ENCODE peak calls at places on chromosomes 1 and 21, in nine cellular contexts. One of them, this sample, is unnamed.

GRCh38 chr21:46431884-46432488 is 26.7 kb upstream of the DIP2A start:
- DNase-seq in small intestine: no peak
- DNase-seq in activated T-helper 1 cell treated with Interleukin-2 at 50 U/mL for 16 hours: no peak
- DNase-seq in stimulated activated CD4-positive, alpha-beta T cell treated with anti-CD3 and anti-CD28 coated beads, Interleukin-1b, Interleukin-23, amount 100 ng/mL, for 48 hours: no peak
- DNase-seq in retina: no peak
- DNase-seq in tibial nerve: no peak
- DNase-seq in trophoblast cell: no peak
- DNase-seq in astrocyte: no peak
- DNase-seq in ureter: no peak
- DNase-seq in this sample: no peak

GRCh38 chr1:8134546-8135235 is 108.6 kb upstream of the ERRFI1 start:
- DNase-seq in ureter: no peak
- DNase-seq in small intestine: no peak
- DNase-seq in trophoblast cell: no peak
- DNase-seq in tibial nerve: no peak
- DNase-seq in astrocyte: peak
- DNase-seq in stimulated activated CD4-positive, alpha-beta T cell treated with anti-CD3 and anti-CD28 coated beads, Interleukin-1b, Interleukin-23, amount 100 ng/mL, for 48 hours: no peak
- DNase-seq in retina: no peak
- DNase-seq in activated T-helper 1 cell treated with Interleukin-2 at 50 U/mL for 16 hours: no peak
- DNase-seq in this sample: no peak

GRCh38 chr1:51506537-51506936 is 12.5 kb downstream of the EPS15 start:
- DNase-seq in retina: peak
- DNase-seq in small intestine: no peak
- DNase-seq in trophoblast cell: peak
- DNase-seq in astrocyte: peak
- DNase-seq in ureter: no peak
- DNase-seq in tibial nerve: no peak
- DNase-seq in activated T-helper 1 cell treated with Interleukin-2 at 50 U/mL for 16 hours: no peak
- DNase-seq in stimulated activated CD4-positive, alpha-beta T cell treated with anti-CD3 and anti-CD28 coated beads, Interleukin-1b, Interleukin-23, amount 100 ng/mL, for 48 hours: no peak
- DNase-seq in this sample: no peak

GRCh38 chr1:7941437-7941793 is 776 bp upstream of the TNFRSF9 start:
- DNase-seq in astrocyte: no peak
- DNase-seq in tibial nerve: no peak
- DNase-seq in trophoblast cell: peak
- DNase-seq in retina: no peak
- DNase-seq in ureter: no peak
- DNase-seq in small intestine: no peak
- DNase-seq in stimulated activated CD4-positive, alpha-beta T cell treated with anti-CD3 and anti-CD28 coated beads, Interleukin-1b, Interleukin-23, amount 100 ng/mL, for 48 hours: no peak
- DNase-seq in activated T-helper 1 cell treated with Interleukin-2 at 50 U/mL for 16 hours: no peak
- DNase-seq in this sample: no peak

GRCh38 chr1:70504176-70504820 is 93.2 kb downstream of the CTH start:
- DNase-seq in small intestine: peak
- DNase-seq in activated T-helper 1 cell treated with Interleukin-2 at 50 U/mL for 16 hours: no peak
- DNase-seq in retina: no peak
- DNase-seq in ureter: no peak
- DNase-seq in astrocyte: peak
- DNase-seq in trophoblast cell: peak
- DNase-seq in tibial nerve: no peak
- DNase-seq in stimulated activated CD4-positive, alpha-beta T cell treated with anti-CD3 and anti-CD28 coated beads, Interleukin-1b, Interleukin-23, amount 100 ng/mL, for 48 hours: peak
- DNase-seq in this sample: no peak

GRCh38 chr1:15684042-15684461 is at the start of gene PLEKHM2:
- DNase-seq in retina: peak
- DNase-seq in small intestine: peak
- DNase-seq in astrocyte: no peak
- DNase-seq in tibial nerve: no peak
- DNase-seq in activated T-helper 1 cell treated with Interleukin-2 at 50 U/mL for 16 hours: peak
- DNase-seq in ureter: no peak
- DNase-seq in stimulated activated CD4-positive, alpha-beta T cell treated with anti-CD3 and anti-CD28 coated beads, Interleukin-1b, Interleukin-23, amount 100 ng/mL, for 48 hours: peak
- DNase-seq in trophoblast cell: peak
- DNase-seq in this sample: no peak

GRCh38 chr21:44487831-44488230 is 32.5 kb downstream of the LRRC3 start:
- DNase-seq in retina: no peak
- DNase-seq in astrocyte: no peak
- DNase-seq in ureter: no peak
- DNase-seq in activated T-helper 1 cell treated with Interleukin-2 at 50 U/mL for 16 hours: no peak
- DNase-seq in tibial nerve: no peak
- DNase-seq in stimulated activated CD4-positive, alpha-beta T cell treated with anti-CD3 and anti-CD28 coated beads, Interleukin-1b, Interleukin-23, amount 100 ng/mL, for 48 hours: peak
- DNase-seq in trophoblast cell: peak
- DNase-seq in small intestine: no peak
- DNase-seq in this sample: no peak

GRCh38 chr1:13548281-13548680 is 34.5 kb upstream of the LRRC38 start:
- DNase-seq in astrocyte: no peak
- DNase-seq in tibial nerve: no peak
- DNase-seq in retina: no peak
- DNase-seq in stimulated activated CD4-positive, alpha-beta T cell treated with anti-CD3 and anti-CD28 coated beads, Interleukin-1b, Interleukin-23, amount 100 ng/mL, for 48 hours: no peak
- DNase-seq in trophoblast cell: no peak
- DNase-seq in ureter: no peak
- DNase-seq in small intestine: no peak
- DNase-seq in activated T-helper 1 cell treated with Interleukin-2 at 50 U/mL for 16 hours: no peak
- DNase-seq in this sample: no peak

GRCh38 chr1:64004451-64004850 is 199.0 kb upstream of the UBE2U start:
- DNase-seq in activated T-helper 1 cell treated with Interleukin-2 at 50 U/mL for 16 hours: no peak
- DNase-seq in tibial nerve: no peak
- DNase-seq in stimulated activated CD4-positive, alpha-beta T cell treated with anti-CD3 and anti-CD28 coated beads, Interleukin-1b, Interleukin-23, amount 100 ng/mL, for 48 hours: no peak
- DNase-seq in astrocyte: peak
- DNase-seq in ureter: no peak
- DNase-seq in retina: no peak
- DNase-seq in trophoblast cell: no peak
- DNase-seq in small intestine: no peak
- DNase-seq in this sample: no peak

GRCh38 chr1:26126321-26127084 is 14.9 kb downstream of the PDIK1L start:
- DNase-seq in tibial nerve: no peak
- DNase-seq in activated T-helper 1 cell treated with Interleukin-2 at 50 U/mL for 16 hours: peak
- DNase-seq in retina: no peak
- DNase-seq in astrocyte: peak
- DNase-seq in trophoblast cell: peak
- DNase-seq in ureter: peak
- DNase-seq in stimulated activated CD4-positive, alpha-beta T cell treated with anti-CD3 and anti-CD28 coated beads, Interleukin-1b, Interleukin-23, amount 100 ng/mL, for 48 hours: peak
- DNase-seq in small intestine: peak
- DNase-seq in this sample: no peak

GRCh38 chr1:7953850-7954609 is 7.5 kb upstream of the PARK7 start:
- DNase-seq in small intestine: peak
- DNase-seq in trophoblast cell: peak
- DNase-seq in tibial nerve: peak
- DNase-seq in activated T-helper 1 cell treated with Interleukin-2 at 50 U/mL for 16 hours: peak
- DNase-seq in ureter: peak
- DNase-seq in astrocyte: peak
- DNase-seq in retina: peak
- DNase-seq in stimulated activated CD4-positive, alpha-beta T cell treated with anti-CD3 and anti-CD28 coated beads, Interleukin-1b, Interleukin-23, amount 100 ng/mL, for 48 hours: peak
- DNase-seq in this sample: peak

GRCh38 chr1:240258910-240259309 is 167.2 kb downstream of the FMN2 start:
- DNase-seq in tibial nerve: no peak
- DNase-seq in small intestine: no peak
- DNase-seq in astrocyte: peak
- DNase-seq in retina: no peak
- DNase-seq in activated T-helper 1 cell treated with Interleukin-2 at 50 U/mL for 16 hours: no peak
- DNase-seq in ureter: no peak
- DNase-seq in trophoblast cell: no peak
- DNase-seq in stimulated activated CD4-positive, alpha-beta T cell treated with anti-CD3 and anti-CD28 coated beads, Interleukin-1b, Interleukin-23, amount 100 ng/mL, for 48 hours: no peak
- DNase-seq in this sample: no peak

GRCh38 chr1:10338611-10339010 is 60.3 kb upstream of the PGD start:
- DNase-seq in ureter: no peak
- DNase-seq in tibial nerve: no peak
- DNase-seq in stimulated activated CD4-positive, alpha-beta T cell treated with anti-CD3 and anti-CD28 coated beads, Interleukin-1b, Interleukin-23, amount 100 ng/mL, for 48 hours: no peak
- DNase-seq in astrocyte: no peak
- DNase-seq in small intestine: no peak
- DNase-seq in activated T-helper 1 cell treated with Interleukin-2 at 50 U/mL for 16 hours: no peak
- DNase-seq in trophoblast cell: no peak
- DNase-seq in retina: no peak
- DNase-seq in this sample: no peak

GRCh38 chr1:22709227-22709626 is 1.4 kb upstream of the EPHB2 start:
- DNase-seq in retina: no peak
- DNase-seq in tibial nerve: no peak
- DNase-seq in small intestine: no peak
- DNase-seq in stimulated activated CD4-positive, alpha-beta T cell treated with anti-CD3 and anti-CD28 coated beads, Interleukin-1b, Interleukin-23, amount 100 ng/mL, for 48 hours: no peak
- DNase-seq in astrocyte: no peak
- DNase-seq in ureter: no peak
- DNase-seq in activated T-helper 1 cell treated with Interleukin-2 at 50 U/mL for 16 hours: no peak
- DNase-seq in trophoblast cell: peak
- DNase-seq in this sample: no peak

GRCh38 chr1:208880433-208881100 is 636.4 kb upstream of the PLXNA2 start:
- DNase-seq in astrocyte: peak
- DNase-seq in stimulated activated CD4-positive, alpha-beta T cell treated with anti-CD3 and anti-CD28 coated beads, Interleukin-1b, Interleukin-23, amount 100 ng/mL, for 48 hours: no peak
- DNase-seq in retina: no peak
- DNase-seq in trophoblast cell: no peak
- DNase-seq in activated T-helper 1 cell treated with Interleukin-2 at 50 U/mL for 16 hours: no peak
- DNase-seq in tibial nerve: no peak
- DNase-seq in ureter: no peak
- DNase-seq in small intestine: no peak
- DNase-seq in this sample: no peak

GRCh38 chr1:85220756-85221166 is 19.9 kb upstream of the SYDE2 start:
- DNase-seq in retina: no peak
- DNase-seq in stimulated activated CD4-positive, alpha-beta T cell treated with anti-CD3 and anti-CD28 coated beads, Interleukin-1b, Interleukin-23, amount 100 ng/mL, for 48 hours: no peak
- DNase-seq in activated T-helper 1 cell treated with Interleukin-2 at 50 U/mL for 16 hours: no peak
- DNase-seq in small intestine: no peak
- DNase-seq in astrocyte: peak
- DNase-seq in trophoblast cell: no peak
- DNase-seq in ureter: no peak
- DNase-seq in tibial nerve: no peak
- DNase-seq in this sample: no peak

This sample was measured in right atrium auricular region.